ENCODE peak calls at places on chromosomes 1 and 21, in four cellular contexts. F is activated T-cell treated with anti-CD3 and anti-CD28 coated beads, Interleukin-2, amount 50 U/mL, for 72 hours; D is ELR; S is cardiac muscle cell. H is an unnamed sample.

GRCh38 chr1:185645686-185646085 is 88.5 kb upstream of the HMCN1 start:
- DNase-seq in S (no peak), D (peak; percentile 27), F (no peak), H (no peak)

GRCh38 chr1:192559115-192560006 is 16.2 kb upstream of the RGS1 start:
- DNase-seq in S (no peak), D (peak; percentile 99), F (no peak), H (peak; percentile 62)

GRCh38 chr1:56537660-56538059 is 41.7 kb downstream of the PLPP3 start:
- DNase-seq in F (no peak), S (no peak), D (no peak), H (no peak)

GRCh38 chr1:117810553-117810952 is 118.9 kb downstream of the GDAP2 start:
- DNase-seq in F (no peak), S (no peak), D (no peak), H (no peak)

GRCh38 chr21:15000076-15000475 is 64.7 kb downstream of the NRIP1 start:
- DNase-seq in F (no peak), D (peak; percentile 67), S (no peak), H (no peak)

GRCh38 chr1:33317354-33317753 is 3.5 kb downstream of the A3GALT2 start:
- DNase-seq in D (no peak), F (no peak), S (no peak), H (no peak)

GRCh38 chr1:152479792-152480595 is 30.6 kb upstream of the LCE5A start:
- DNase-seq in F (peak; percentile 74), D (peak; percentile 77), S (no peak), H (no peak)

GRCh38 chr1:228240411-228241240 is 32.8 kb downstream of the OBSCN start:
- DNase-seq in F (no peak), D (no peak), S (no peak), H (no peak)

GRCh38 chr21:43827015-43827611 is 37.7 kb downstream of the RRP1 start:
- DNase-seq in F (no peak), S (no peak), D (peak; percentile 85), H (no peak)

GRCh38 chr1:240737761-240738265 is 125.9 kb upstream of the GREM2 start:
- DNase-seq in F (no peak), S (no peak), D (no peak), H (no peak)

GRCh38 chr1:72241397-72241796 is 40.9 kb downstream of the NEGR1 start:
- DNase-seq in D (peak; percentile 52), F (no peak), S (no peak), H (no peak)

GRCh38 chr1:34695580-34695979 is 59.3 kb upstream of the GJB5 start:
- DNase-seq in D (no peak), F (no peak), S (no peak), H (no peak)

H was measured in brain pericyte.